ENCODE peak calls at places on chromosomes 4 and X, in four cellular contexts. One of them, this sample, is unnamed. For H3K27me3, the result is how much of the 10 kb centered on the place peaks cover.

GRCh38 chr4:36283912-36284465 is 2.6 kb downstream of the DTHD1 start:
- DNase-seq in Peyer's patch: no peak
- DNase-seq in transverse colon: no peak
- DNase-seq in H1: no peak
- DNase-seq in this sample: no peak

GRCh38 chr4:75180790-75181776 is 248.2 kb downstream of the PARM1 start:
- DNase-seq in Peyer's patch: peak
- DNase-seq in transverse colon: peak
- DNase-seq in H1: no peak
- DNase-seq in this sample: peak

GRCh38 chrX:9781941-9782340 is 4.3 kb upstream of the SHROOM2 start:
- DNase-seq in Peyer's patch: no peak
- DNase-seq in transverse colon: no peak
- DNase-seq in H1: no peak
- DNase-seq in this sample: no peak

GRCh38 chr4:184238072-184238743 is 20.5 kb upstream of the ENPP6 start:
- DNase-seq in Peyer's patch: no peak
- DNase-seq in transverse colon: no peak
- DNase-seq in H1: no peak
- DNase-seq in this sample: no peak

GRCh38 chrX:15244421-15244820 is 25.5 kb downstream of the ASB9 start:
- DNase-seq in Peyer's patch: no peak
- DNase-seq in transverse colon: no peak
- DNase-seq in H1: no peak
- DNase-seq in this sample: no peak

GRCh38 chrX:136168929-136169735 is 21.8 kb downstream of the FHL1 start:
- DNase-seq in Peyer's patch: no peak
- DNase-seq in transverse colon: peak
- DNase-seq in H1: peak
- DNase-seq in this sample: no peak

GRCh38 chr4:89724716-89725115 is 112.2 kb downstream of the SNCA start:
- DNase-seq in Peyer's patch: no peak
- DNase-seq in transverse colon: no peak
- DNase-seq in H1: no peak
- DNase-seq in this sample: no peak

GRCh38 chr4:169852481-169852880 is 94.7 kb upstream of the HPF1 start:
- DNase-seq in Peyer's patch: no peak
- DNase-seq in transverse colon: no peak
- DNase-seq in H1: no peak
- DNase-seq in this sample: no peak

GRCh38 chr4:124710911-124711310 is 1.6 kb downstream of the ANKRD50 start:
- DNase-seq in Peyer's patch: no peak
- DNase-seq in transverse colon: no peak
- DNase-seq in H1: no peak
- DNase-seq in this sample: no peak

GRCh38 chrX:137575596-137576255 is 9.8 kb downstream of the ZIC3 start:
- DNase-seq in Peyer's patch: no peak
- DNase-seq in transverse colon: no peak
- DNase-seq in H1: no peak
- DNase-seq in this sample: no peak
- H3K27me3 ChIP-seq in Peyer's patch: under half
- H3K27me3 ChIP-seq in transverse colon: half or more
- H3K27me3 ChIP-seq in H1: under half
- H3K27me3 ChIP-seq in this sample: under half

DNA sequence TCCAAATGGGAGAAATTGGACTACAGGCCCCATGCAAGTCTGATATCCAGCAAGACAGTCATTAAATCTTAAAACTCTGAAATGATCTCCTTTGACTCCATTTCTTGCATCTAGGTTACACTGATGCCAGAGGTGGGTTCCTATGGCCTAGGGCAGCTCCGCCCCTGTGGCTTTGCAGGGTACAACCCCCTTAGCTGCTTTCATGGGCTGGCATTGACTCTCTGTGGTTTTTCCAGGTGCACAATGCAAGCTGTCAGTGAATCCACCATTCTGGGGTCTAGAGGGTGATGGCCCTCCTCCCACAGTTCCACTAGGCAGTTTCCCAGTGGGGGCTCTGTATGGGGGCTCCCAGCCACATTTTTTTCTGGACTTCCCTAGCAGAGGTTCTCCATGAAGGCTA is 228.5 kb upstream of the ADAMTS3 start:
- DNase-seq in Peyer's patch: no peak
- DNase-seq in transverse colon: no peak
- DNase-seq in H1: no peak
- DNase-seq in this sample: no peak
- TF ChIP-seq POLR2A in Peyer's patch: no peak
- TF ChIP-seq POLR2A in transverse colon: no peak
- TF ChIP-seq POLR2A in H1: no peak
- TF ChIP-seq POLR2A in this sample: no peak

DNA sequence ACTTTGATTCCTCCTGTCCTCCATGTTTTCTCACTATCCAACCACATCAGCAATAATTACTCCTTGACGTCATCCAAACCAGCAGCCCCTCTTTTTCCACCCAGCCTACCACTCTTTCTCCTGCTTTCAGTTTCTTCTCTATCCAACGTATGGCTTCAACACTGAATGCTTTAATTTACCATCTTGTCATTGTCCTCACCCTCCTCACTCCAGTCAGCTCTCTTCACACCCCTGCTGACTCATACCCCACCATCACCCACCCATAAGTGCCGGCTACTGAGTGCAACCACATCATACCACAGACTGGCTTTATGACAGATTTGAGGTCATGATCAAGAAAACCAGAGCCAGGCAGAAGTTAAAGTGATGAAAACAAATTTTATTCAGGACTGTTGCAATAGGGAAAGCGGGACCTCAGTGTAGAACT is 9.8 kb upstream of the ANXA5 start:
- DNase-seq in Peyer's patch: no peak
- DNase-seq in transverse colon: no peak
- DNase-seq in H1: no peak
- DNase-seq in this sample: no peak
- H3K27me3 ChIP-seq in Peyer's patch: under half
- H3K27me3 ChIP-seq in transverse colon: under half
- H3K27me3 ChIP-seq in H1: under half
- H3K27me3 ChIP-seq in this sample: under half

DNA sequence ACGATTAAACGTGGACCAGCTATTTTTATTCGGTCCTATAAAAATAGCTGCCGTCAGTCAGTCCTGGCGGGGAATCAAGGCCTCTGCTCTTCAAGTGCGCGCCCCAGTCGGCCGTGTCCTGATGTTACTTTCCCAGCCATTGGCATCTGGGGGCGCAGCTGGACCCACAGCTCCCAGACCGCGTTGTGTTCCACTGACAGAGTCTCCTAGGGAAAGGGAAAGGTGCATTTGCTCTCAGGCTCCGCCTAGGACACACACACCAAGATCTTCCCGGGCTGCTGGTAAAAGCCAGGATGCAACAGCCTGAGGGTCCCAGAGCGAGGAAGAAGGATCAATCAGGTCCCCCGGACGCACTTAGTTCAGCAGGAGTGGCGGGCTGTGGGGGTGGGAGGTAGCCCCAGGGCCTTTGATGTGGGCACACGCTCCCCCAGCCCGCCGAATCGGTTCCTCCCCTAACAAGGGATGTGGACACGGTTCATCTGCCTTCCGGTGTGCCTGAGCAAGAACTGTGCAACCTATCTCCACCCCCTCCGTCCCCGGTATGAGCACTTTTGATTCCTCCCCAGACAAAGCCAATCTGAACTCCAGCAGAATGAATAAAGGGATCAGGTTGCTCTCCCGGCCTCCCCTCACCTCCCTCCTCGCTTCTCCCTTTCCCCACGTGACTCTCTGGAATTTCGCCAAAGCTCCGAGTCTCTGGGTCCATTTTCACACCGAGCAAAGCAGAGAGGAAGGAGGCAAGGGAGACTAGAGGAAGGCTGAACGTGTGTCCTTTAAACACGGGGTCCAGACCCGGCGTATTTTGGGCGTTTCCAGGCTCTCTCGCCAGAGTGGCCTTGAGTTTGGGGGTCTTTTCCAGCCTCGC is 626 bp upstream of the FRAS1 start:
- DNase-seq in Peyer's patch: peak
- DNase-seq in transverse colon: peak
- DNase-seq in H1: no peak
- DNase-seq in this sample: peak
- TF ChIP-seq POLR2A in Peyer's patch: no peak
- TF ChIP-seq POLR2A in transverse colon: no peak
- TF ChIP-seq POLR2A in H1: peak
- TF ChIP-seq POLR2A in this sample: no peak

GRCh38 chr4:793109-793861 is 32.6 kb downstream of the CPLX1 start:
- DNase-seq in Peyer's patch: no peak
- DNase-seq in transverse colon: no peak
- DNase-seq in H1: no peak
- DNase-seq in this sample: no peak
- H3K27me3 ChIP-seq in Peyer's patch: under half
- H3K27me3 ChIP-seq in transverse colon: half or more
- H3K27me3 ChIP-seq in H1: under half
- H3K27me3 ChIP-seq in this sample: under half

GRCh38 chr4:98143001-98143899 is at the start of gene STPG2:
- DNase-seq in Peyer's patch: peak
- DNase-seq in transverse colon: peak
- DNase-seq in H1: peak
- DNase-seq in this sample: peak
- TF ChIP-seq POLR2A in Peyer's patch: peak
- TF ChIP-seq POLR2A in transverse colon: peak
- TF ChIP-seq POLR2A in H1: no peak
- TF ChIP-seq POLR2A in this sample: no peak

DNA sequence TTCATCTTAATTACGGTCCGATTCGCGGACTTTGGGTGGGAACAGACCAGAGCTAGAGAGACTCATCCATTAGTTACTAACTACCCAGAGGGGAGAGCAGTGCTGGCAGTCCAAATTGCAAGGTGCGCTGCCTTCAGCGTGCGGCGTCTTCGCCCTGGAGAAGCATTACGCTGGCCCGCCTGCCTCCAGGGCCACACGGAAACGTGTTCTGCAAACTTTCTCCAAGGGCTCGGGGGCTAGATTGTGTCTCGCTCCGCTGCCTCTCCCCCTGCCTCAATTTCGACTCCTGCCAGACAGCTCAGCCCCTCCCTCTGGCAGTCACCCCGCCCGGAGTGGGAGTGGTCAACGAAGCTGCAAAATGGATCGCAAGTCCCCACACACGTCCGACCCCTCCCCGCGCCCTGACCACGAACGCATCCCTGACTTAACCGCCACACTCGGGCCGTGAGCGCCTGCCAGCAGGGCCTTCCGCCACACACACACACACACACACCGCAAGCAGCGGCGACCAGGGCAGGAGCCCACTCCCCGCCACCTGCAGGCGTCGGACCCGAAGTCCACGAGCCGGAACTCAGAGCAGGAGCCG is 47.0 kb upstream of the NKAP start:
- DNase-seq in Peyer's patch: no peak
- DNase-seq in transverse colon: no peak
- DNase-seq in H1: no peak
- DNase-seq in this sample: no peak
- H3K27me3 ChIP-seq in Peyer's patch: under half
- H3K27me3 ChIP-seq in transverse colon: half or more
- H3K27me3 ChIP-seq in H1: half or more
- H3K27me3 ChIP-seq in this sample: half or more

DNA sequence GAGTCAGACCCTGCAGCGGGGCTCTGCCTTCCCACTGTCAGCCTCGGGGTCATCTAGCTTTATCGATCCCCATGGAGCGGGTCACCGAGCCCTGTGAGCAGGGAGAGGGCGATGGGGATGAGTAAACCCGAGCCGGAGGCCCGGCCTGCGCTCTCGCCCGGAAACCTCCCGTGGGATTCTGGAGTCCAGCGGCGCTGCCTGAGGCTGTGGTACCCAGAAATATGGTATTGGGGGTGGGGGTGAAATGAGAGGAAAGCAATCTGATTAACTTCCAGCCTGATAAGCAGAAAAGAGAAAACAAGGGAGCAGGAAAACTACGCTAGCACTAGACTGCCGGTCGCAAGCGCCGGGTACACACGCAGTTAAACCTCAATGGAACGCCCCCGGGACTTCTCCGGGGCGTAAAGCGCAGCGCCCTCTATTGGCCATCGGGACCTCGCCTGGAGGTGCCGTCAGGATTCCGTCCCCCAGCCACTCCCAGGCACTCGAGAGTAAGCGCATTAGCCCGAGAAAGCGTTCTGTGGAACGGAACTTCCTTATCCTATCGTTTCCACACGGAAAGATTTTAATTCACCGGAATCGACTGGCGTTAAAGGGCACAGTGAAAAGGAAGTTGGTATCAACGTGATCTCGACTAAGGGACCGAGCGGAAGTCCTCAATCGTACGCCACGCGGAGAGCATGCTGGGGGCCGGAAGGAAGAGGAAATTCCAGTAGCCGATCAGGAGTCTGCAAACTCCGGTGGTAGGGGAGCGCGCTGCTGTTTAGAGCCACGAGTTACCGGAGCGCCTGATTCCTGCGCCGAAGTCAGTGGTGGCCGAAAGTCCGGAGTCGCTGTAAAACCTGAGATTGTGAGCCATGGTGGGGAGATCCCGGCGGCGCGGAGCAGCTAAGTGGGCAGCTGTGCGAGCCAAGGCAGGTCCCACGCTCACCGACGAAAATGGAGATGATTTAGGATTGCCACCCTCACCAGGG is at the start of gene UTP3:
- DNase-seq in Peyer's patch: peak
- DNase-seq in transverse colon: peak
- DNase-seq in H1: peak
- DNase-seq in this sample: peak
- TF ChIP-seq POLR2A in Peyer's patch: peak
- TF ChIP-seq POLR2A in transverse colon: peak
- TF ChIP-seq POLR2A in H1: no peak
- TF ChIP-seq POLR2A in this sample: no peak

GRCh38 chrX:131073607-131074006 is 15.5 kb downstream of the ARHGAP36 start:
- DNase-seq in Peyer's patch: no peak
- DNase-seq in transverse colon: no peak
- DNase-seq in H1: no peak
- DNase-seq in this sample: no peak

GRCh38 chrX:131067216-131067615 is 9.1 kb downstream of the ARHGAP36 start:
- DNase-seq in Peyer's patch: no peak
- DNase-seq in transverse colon: no peak
- DNase-seq in H1: no peak
- DNase-seq in this sample: no peak

GRCh38 chrX:131068945-131069719 is 11.0 kb downstream of the ARHGAP36 start:
- DNase-seq in Peyer's patch: no peak
- DNase-seq in transverse colon: no peak
- DNase-seq in H1: no peak
- DNase-seq in this sample: no peak

GRCh38 chrX:131067846-131068745 is 9.9 kb downstream of the ARHGAP36 start:
- DNase-seq in Peyer's patch: no peak
- DNase-seq in transverse colon: no peak
- DNase-seq in H1: no peak
- DNase-seq in this sample: no peak

GRCh38 chrX:131072871-131073571 is 14.9 kb downstream of the ARHGAP36 start:
- DNase-seq in Peyer's patch: no peak
- DNase-seq in transverse colon: no peak
- DNase-seq in H1: no peak
- DNase-seq in this sample: no peak
- H3K27me3 ChIP-seq in Peyer's patch: under half
- H3K27me3 ChIP-seq in transverse colon: under half
- H3K27me3 ChIP-seq in H1: under half
- H3K27me3 ChIP-seq in this sample: under half